ENCODE peak calls at places on chromosomes 2 and 18, in six cellular contexts. H is IMR-90, L is mesendoderm, T is H1, S is H9, F is mesenchymal stem cell. W is an unnamed sample.

GRCh38 chr2:231926761-231927565 is 767 bp upstream of the NPPC start:
- DNase-seq in S (peak; percentile 75), F (no peak), L (peak; percentile 41), H (peak; percentile 6), T (no peak), W (peak; percentile 15)

GRCh38 chr2:198314559-198315153 is 510.3 kb downstream of the PLCL1 start:
- DNase-seq in L (peak; percentile 74), F (peak; percentile 71), H (peak; percentile 65), T (no peak), S (no peak), W (peak; percentile 50)

GRCh38 chr2:176285321-176285720 is 16.1 kb downstream of the MTX2 start:
- DNase-seq in F (no peak), L (peak; percentile 32), T (no peak), S (no peak), H (no peak), W (no peak)

GRCh38 chr2:184598313-184599053 is at the start of gene ZNF804A:
- DNase-seq in L (peak; percentile 63), F (peak; percentile 83), T (no peak), H (peak; percentile 52), S (peak; percentile 49), W (peak; percentile 50)

GRCh38 chr18:44411971-44412370 is 268.7 kb upstream of the SETBP1 start:
- DNase-seq in L (no peak), S (no peak), H (no peak), F (no peak), T (no peak), W (no peak)

GRCh38 chr2:39154944-39155343 is 34.1 kb upstream of the SOS1 start:
- DNase-seq in T (no peak), L (no peak), F (no peak), H (no peak), S (no peak), W (no peak)

GRCh38 chr18:46250812-46251173 is 146.6 kb downstream of the HAUS1 start:
- DNase-seq in F (no peak), H (no peak), L (no peak), T (no peak), S (no peak), W (no peak)

GRCh38 chr2:18896106-18896505 is 306.7 kb upstream of the NT5C1B start:
- DNase-seq in L (no peak), F (no peak), T (no peak), S (no peak), H (peak; percentile 50), W (no peak)

GRCh38 chr18:50155406-50155805 is 39.5 kb downstream of the MYO5B start:
- DNase-seq in S (no peak), H (no peak), T (no peak), L (no peak), F (no peak), W (no peak)

DNA sequence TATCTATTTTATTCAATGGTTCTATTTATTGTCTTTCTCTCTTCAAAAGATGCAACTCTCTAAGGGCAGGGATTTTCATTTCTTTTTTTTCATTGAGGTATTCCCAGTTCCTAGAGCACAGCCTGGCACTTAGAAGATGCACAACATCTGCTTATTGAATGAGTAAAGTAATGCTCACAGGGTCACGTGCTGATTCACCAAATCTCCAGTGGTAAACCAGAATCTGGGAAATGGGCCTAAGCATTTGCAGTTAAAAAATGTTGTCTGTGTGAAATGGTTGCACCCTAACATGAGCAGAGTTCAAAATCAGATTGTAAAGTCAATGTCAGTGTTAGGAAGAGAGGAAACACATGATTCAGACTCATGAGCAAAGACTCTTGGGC is 15.8 kb downstream of the SLC8A1 start:
- DNase-seq in S (no peak), F (no peak), T (no peak), L (no peak), H (peak; percentile 24), W (no peak)
- H2BK15ac ChIP-seq in S (no peak overlapping the region), F (no peak overlapping the region), T (no peak overlapping the region), L (no peak overlapping the region), H (peak overlapping the region; percentile 0), W (no peak overlapping the region)

DNA sequence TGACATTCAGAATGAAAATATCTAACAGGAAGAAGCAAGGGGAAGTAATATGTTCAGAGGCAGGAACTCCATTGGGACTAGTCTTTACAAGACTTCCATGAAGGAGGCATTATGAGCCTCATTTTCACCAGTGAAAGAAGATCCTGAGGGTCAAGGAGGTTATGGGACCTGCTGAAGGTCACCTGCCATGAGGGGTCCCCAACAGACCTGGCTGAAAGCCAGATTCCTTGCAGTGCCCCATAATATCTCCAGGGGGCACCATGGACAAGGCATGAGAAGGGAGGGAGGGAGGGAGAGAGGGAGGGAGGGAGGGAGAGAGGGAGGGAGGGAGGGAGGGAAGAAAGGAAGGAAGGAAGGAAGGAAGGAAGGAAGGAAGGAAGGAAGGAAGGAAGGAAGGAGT is 27.9 kb downstream of the XDH start:
- DNase-seq in L (peak; percentile 73), T (no peak), S (peak; percentile 55), F (no peak), H (no peak), W (peak; percentile 12)
- H3K4me1 ChIP-seq in L (peaks cover 5% of the 10 kb centered on the region), T (peaks cover 12% of the 10 kb centered on the region), S (peaks cover 10% of the 10 kb centered on the region), F (peaks cover 18% of the 10 kb centered on the region), H (peaks cover 19% of the 10 kb centered on the region), W (peaks cover 2% of the 10 kb centered on the region)

GRCh38 chr2:1743396-1744150 is 742 bp downstream of the PXDN start:
- DNase-seq in F (peak; percentile 66), H (peak; percentile 56), T (no peak), L (peak; percentile 71), S (peak; percentile 64), W (no peak)

GRCh38 chr2:1742680-1743395 is 1.5 kb downstream of the PXDN start:
- DNase-seq in S (peak; percentile 76), L (peak; percentile 91), H (peak; percentile 90), T (no peak), F (peak; percentile 92), W (peak; percentile 65)

GRCh38 chr2:1745171-1746023 is 1.1 kb upstream of the PXDN start:
- DNase-seq in S (peak; percentile 35), F (no peak), H (no peak), T (no peak), L (no peak), W (no peak)

GRCh38 chr2:1744151-1744445 is 217 bp downstream of the PXDN start:
- DNase-seq in S (peak; percentile 66), H (no peak), L (no peak), T (no peak), F (no peak), W (peak; percentile 61)

DNA sequence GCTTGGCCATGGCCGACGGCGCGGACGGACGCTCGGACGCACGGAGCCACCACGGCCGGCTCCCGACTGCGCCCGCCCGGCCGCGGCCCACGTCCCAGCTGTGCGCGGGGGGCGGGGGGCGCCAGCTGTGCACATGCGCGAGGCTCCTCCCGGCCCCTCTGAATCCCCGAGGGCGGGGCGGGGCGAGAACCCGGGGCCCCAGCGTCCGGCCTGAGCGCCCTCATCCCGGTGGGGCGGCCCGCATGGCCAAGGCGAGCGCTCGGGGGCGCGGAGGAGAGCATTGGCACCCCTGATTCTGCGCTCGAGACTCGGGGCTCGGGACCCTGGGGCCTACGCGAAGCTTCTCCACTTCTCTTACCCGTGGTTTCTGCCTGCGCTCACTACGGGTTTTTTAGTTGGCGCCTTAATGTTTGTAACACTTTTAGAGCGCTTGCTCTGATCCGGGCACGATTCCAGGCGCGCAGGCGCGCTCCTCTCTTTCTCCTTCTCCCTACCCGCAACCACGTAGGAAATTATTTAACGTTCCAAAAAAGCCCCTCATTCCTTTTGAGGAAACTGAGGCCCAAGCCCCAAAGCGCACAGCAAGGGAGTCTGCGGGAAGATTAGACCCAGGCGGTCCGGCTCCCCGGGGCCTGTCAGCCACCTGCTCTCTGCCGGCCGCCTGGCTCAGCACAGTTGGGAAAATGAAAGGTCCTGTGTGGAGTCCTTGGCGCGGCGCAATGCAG is at the start of gene PXDN:
- DNase-seq in T (no peak), S (peak; percentile 59), H (peak; percentile 65), F (peak; percentile 78), L (peak; percentile 74), W (peak; percentile 58)
- H3K18ac ChIP-seq in T (peak within 1 kb of the TSS; percentile 86), S (peak within 1 kb of the TSS; percentile 92), H (peak within 1 kb of the TSS; percentile 21), F (peak within 1 kb of the TSS; percentile 89), L (peak within 1 kb of the TSS; percentile 91), W (peak within 1 kb of the TSS; percentile 99)

GRCh38 chr2:208128136-208128535 is 1.5 kb downstream of the CRYGC start:
- DNase-seq in F (no peak), T (no peak), H (no peak), L (no peak), S (no peak), W (no peak)
- H2BK15ac ChIP-seq in F (no peak overlapping the region), T (no peak overlapping the region), H (no peak overlapping the region), L (no peak overlapping the region), S (no peak overlapping the region), W (no peak overlapping the region)

GRCh38 chr2:47006374-47007220 is 91.0 kb upstream of the MCFD2 start:
- DNase-seq in T (no peak), F (no peak), L (no peak), S (no peak), H (no peak), W (no peak)
- H3K4me1 ChIP-seq in T (peaks cover 7% of the 10 kb centered on the region), F (peaks cover 30% of the 10 kb centered on the region), L (peaks cover 3% of the 10 kb centered on the region), S (no peaks in the 10 kb centered on the region), H (peaks cover 32% of the 10 kb centered on the region), W (peaks cover 40% of the 10 kb centered on the region)